ENCODE peak calls at places on chromosome 4, in ten cellular contexts. F, J, I, T, Y, O, M, G, C and X are unnamed samples.

GRCh38 chr4:1172228-1172851 is at the start of gene SPON2:
- DNase-seq in F (no peak), J (no peak), I (no peak), T (no peak), Y (peak), O (no peak), M (peak), G (peak), C (no peak), X (no peak)

GRCh38 chr4:80566203-80566872 is 230.8 kb downstream of the CFAP299 start:
- DNase-seq in F (peak), J (peak), I (no peak), T (no peak), Y (no peak), O (no peak), M (no peak), G (no peak), C (peak), X (no peak)

GRCh38 chr4:94532016-94532789 is 80.5 kb downstream of the PDLIM5 start:
- DNase-seq in F (peak), J (peak), I (no peak), T (no peak), Y (no peak), O (no peak), M (peak), G (peak), C (peak), X (peak)

GRCh38 chr4:24237709-24238108 is 346.6 kb downstream of the DHX15 start:
- DNase-seq in F (no peak), J (no peak), I (no peak), T (no peak), Y (no peak), O (no peak), M (no peak), G (no peak), C (no peak), X (no peak)

GRCh38 chr4:8546766-8547107 is 33.5 kb upstream of the GPR78 start:
- DNase-seq in F (no peak), J (no peak), I (no peak), T (no peak), Y (no peak), O (no peak), M (no peak), G (no peak), C (no peak), X (no peak)

GRCh38 chr4:38612996-38613395 is 51.0 kb upstream of the KLF3 start:
- DNase-seq in F (peak), J (peak), I (no peak), T (peak), Y (peak), O (no peak), M (peak), G (no peak), C (no peak), X (no peak)

GRCh38 chr4:159460408-159460807 is 357.5 kb downstream of the RAPGEF2 start:
- DNase-seq in F (no peak), J (no peak), I (no peak), T (no peak), Y (peak), O (no peak), M (peak), G (no peak), C (no peak), X (no peak)

GRCh38 chr4:103757631-103758030 is 37.8 kb upstream of the TACR3 start:
- DNase-seq in F (no peak), J (no peak), I (no peak), T (no peak), Y (no peak), O (no peak), M (no peak), G (no peak), C (no peak), X (no peak)

GRCh38 chr4:106142616-106143015 is 173.4 kb downstream of the TBCK start:
- DNase-seq in F (no peak), J (no peak), I (no peak), T (no peak), Y (no peak), O (no peak), M (no peak), G (no peak), C (no peak), X (no peak)

GRCh38 chr4:57119054-57119651 is 9.0 kb upstream of the IGFBP7 start:
- DNase-seq in F (peak), J (peak), I (no peak), T (no peak), Y (peak), O (no peak), M (peak), G (peak), C (peak), X (peak)

GRCh38 chr4:150224896-150225591 is 146.8 kb downstream of the DCLK2 start:
- DNase-seq in F (peak), J (peak), I (no peak), T (no peak), Y (peak), O (no peak), M (peak), G (peak), C (peak), X (peak)

GRCh38 chr4:1787411-1788077 is 5.5 kb upstream of the FGFR3 start:
- DNase-seq in F (no peak), J (no peak), I (no peak), T (no peak), Y (no peak), O (no peak), M (no peak), G (no peak), C (no peak), X (no peak)

GRCh38 chr4:47839259-47839658 is 1.4 kb upstream of the CORIN start:
- DNase-seq in F (peak), J (peak), I (no peak), T (peak), Y (peak), O (peak), M (peak), G (peak), C (peak), X (no peak)

GRCh38 chr4:2065106-2065930 is 6.2 kb downstream of the NAT8L start:
- DNase-seq in F (no peak), J (no peak), I (no peak), T (no peak), Y (no peak), O (no peak), M (no peak), G (no peak), C (no peak), X (no peak)

GRCh38 chr4:10033191-10033881 is 12.0 kb upstream of the SLC2A9 start:
- DNase-seq in F (peak), J (peak), I (no peak), T (no peak), Y (peak), O (no peak), M (peak), G (peak), C (peak), X (peak)

GRCh38 chr4:140617494-140618060 is 48.8 kb upstream of the UCP1 start:
- DNase-seq in F (no peak), J (no peak), I (no peak), T (no peak), Y (no peak), O (no peak), M (peak), G (no peak), C (no peak), X (no peak)

GRCh38 chr4:113684534-113685091 is 76.9 kb downstream of the CAMK2D start:
- DNase-seq in F (peak), J (peak), I (no peak), T (peak), Y (peak), O (peak), M (peak), G (peak), C (peak), X (peak)

GRCh38 chr4:168716411-168717129 is 219.7 kb downstream of the PALLD start:
- DNase-seq in F (no peak), J (no peak), I (no peak), T (no peak), Y (no peak), O (no peak), M (no peak), G (peak), C (no peak), X (no peak)

GRCh38 chr4:128241425-128241913 is 46.1 kb downstream of the PGRMC2 start:
- DNase-seq in F (peak), J (peak), I (no peak), T (no peak), Y (peak), O (peak), M (peak), G (peak), C (peak), X (peak)

GRCh38 chr4:8547108-8547911 is 32.9 kb upstream of the GPR78 start:
- DNase-seq in F (peak), J (peak), I (no peak), T (peak), Y (no peak), O (peak), M (peak), G (peak), C (peak), X (peak)